ENCODE peak calls at places on chromosomes 7 and 10, in six cellular contexts. One of them, this sample, is unnamed.

GRCh38 chr7:34603711-34604444 is 54.1 kb upstream of the NPSR1 start:
- DNase-seq in HepG2: no peak
- DNase-seq in prostate gland: no peak
- DNase-seq in transverse colon: no peak
- DNase-seq in stomach: no peak
- DNase-seq in vagina: no peak
- DNase-seq in this sample: no peak

GRCh38 chr7:25628446-25628845 is 400.2 kb upstream of the NPVF start:
- DNase-seq in HepG2: no peak
- DNase-seq in prostate gland: no peak
- DNase-seq in transverse colon: no peak
- DNase-seq in stomach: no peak
- DNase-seq in vagina: no peak
- DNase-seq in this sample: no peak

GRCh38 chr10:27713906-27714305 is 31.7 kb downstream of the MKX start:
- DNase-seq in HepG2: no peak
- DNase-seq in prostate gland: no peak
- DNase-seq in transverse colon: no peak
- DNase-seq in stomach: no peak
- DNase-seq in vagina: no peak
- DNase-seq in this sample: no peak

GRCh38 chr7:2982831-2983230 is 60.8 kb downstream of the CARD11 start:
- DNase-seq in HepG2: no peak
- DNase-seq in prostate gland: no peak
- DNase-seq in transverse colon: no peak
- DNase-seq in stomach: no peak
- DNase-seq in vagina: no peak
- DNase-seq in this sample: no peak

GRCh38 chr10:17206210-17206709 is 4.8 kb upstream of the TRDMT1 start:
- DNase-seq in HepG2: no peak
- DNase-seq in prostate gland: no peak
- DNase-seq in transverse colon: no peak
- DNase-seq in stomach: no peak
- DNase-seq in vagina: no peak
- DNase-seq in this sample: no peak

GRCh38 chr10:97542169-97543024 is 30.2 kb upstream of the ANKRD2 start:
- DNase-seq in HepG2: peak; percentile 28
- DNase-seq in prostate gland: peak; percentile 60
- DNase-seq in transverse colon: peak; percentile 37
- DNase-seq in stomach: peak; percentile 40
- DNase-seq in vagina: peak; percentile 98
- DNase-seq in this sample: no peak

GRCh38 chr7:75727881-75728592 is 10.7 kb downstream of the HIP1 start:
- DNase-seq in HepG2: peak; percentile 91
- DNase-seq in prostate gland: peak; percentile 85
- DNase-seq in transverse colon: peak; percentile 91
- DNase-seq in stomach: peak; percentile 90
- DNase-seq in vagina: no peak
- DNase-seq in this sample: no peak

GRCh38 chr7:10802526-10802925 is 171.1 kb upstream of the PHF14 start:
- DNase-seq in HepG2: no peak
- DNase-seq in prostate gland: no peak
- DNase-seq in transverse colon: no peak
- DNase-seq in stomach: no peak
- DNase-seq in vagina: no peak
- DNase-seq in this sample: no peak

GRCh38 chr7:147376152-147376551 is 1214.4 kb upstream of the C7orf33 start:
- DNase-seq in HepG2: no peak
- DNase-seq in prostate gland: no peak
- DNase-seq in transverse colon: no peak
- DNase-seq in stomach: no peak
- DNase-seq in vagina: no peak
- DNase-seq in this sample: no peak

GRCh38 chr7:50660040-50660829 is 95.0 kb upstream of the DDC start:
- DNase-seq in HepG2: no peak
- DNase-seq in prostate gland: no peak
- DNase-seq in transverse colon: peak; percentile 44
- DNase-seq in stomach: no peak
- DNase-seq in vagina: peak; percentile 82
- DNase-seq in this sample: no peak

GRCh38 chr7:24123061-24123460 is 160.9 kb upstream of the NPY start:
- DNase-seq in HepG2: no peak
- DNase-seq in prostate gland: no peak
- DNase-seq in transverse colon: no peak
- DNase-seq in stomach: no peak
- DNase-seq in vagina: no peak
- DNase-seq in this sample: no peak

GRCh38 chr10:28939352-28940157 is 262.2 kb downstream of the BAMBI start:
- DNase-seq in HepG2: peak; percentile 100
- DNase-seq in prostate gland: peak; percentile 40
- DNase-seq in transverse colon: peak; percentile 23
- DNase-seq in stomach: peak; percentile 34
- DNase-seq in vagina: no peak
- DNase-seq in this sample: no peak

GRCh38 chr10:123236122-123236521 is 81.9 kb downstream of the BUB3 start:
- DNase-seq in HepG2: peak; percentile 9
- DNase-seq in prostate gland: no peak
- DNase-seq in transverse colon: no peak
- DNase-seq in stomach: no peak
- DNase-seq in vagina: no peak
- DNase-seq in this sample: no peak

DNA sequence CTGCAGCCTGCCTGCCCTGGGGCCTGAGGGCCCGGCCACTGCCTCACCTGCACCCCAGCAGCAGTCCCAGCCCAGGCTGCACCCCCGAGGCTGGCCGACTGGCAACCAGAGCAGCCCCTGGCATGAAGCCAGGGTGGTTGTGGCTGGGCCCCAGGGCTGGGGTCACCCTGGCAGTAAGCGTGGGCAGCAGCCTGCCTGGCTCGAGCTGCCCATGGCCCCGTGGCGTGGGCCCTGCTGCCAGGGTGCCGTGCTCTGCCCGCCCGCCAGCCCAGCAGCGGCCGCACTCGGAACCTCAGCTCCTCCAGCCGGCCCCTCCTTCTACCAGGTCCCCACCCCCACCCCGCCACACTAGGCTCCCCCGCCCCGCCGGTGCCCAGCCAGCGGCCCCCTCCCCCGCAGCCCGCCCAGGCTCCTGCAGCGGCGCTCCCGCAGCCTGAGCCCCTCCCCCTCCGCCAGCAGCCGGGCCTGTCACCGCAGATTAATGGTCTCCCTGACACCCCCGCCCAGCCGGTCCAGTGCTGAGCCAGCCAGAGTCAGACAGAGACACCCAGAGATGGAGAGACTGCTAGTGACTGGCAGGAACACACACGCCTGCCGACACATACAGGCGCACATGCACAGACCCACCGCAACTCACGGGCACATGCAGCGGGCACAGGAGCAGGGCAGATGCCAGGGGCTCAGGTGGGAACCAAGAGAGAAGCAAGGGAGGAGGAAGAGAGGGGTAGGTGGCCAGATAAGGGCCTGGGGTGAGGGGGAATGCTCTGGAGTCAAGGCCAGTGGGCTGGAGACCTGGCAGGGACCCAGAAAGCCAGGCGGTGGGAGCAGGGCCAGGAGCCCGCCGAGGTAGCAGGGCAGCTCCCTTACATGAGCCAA is 22.4 kb downstream of the KCNH2 start:
- DNase-seq in HepG2: no peak
- DNase-seq in prostate gland: no peak
- DNase-seq in transverse colon: peak; percentile 60
- DNase-seq in stomach: no peak
- DNase-seq in vagina: no peak
- DNase-seq in this sample: no peak
- TF ChIP-seq POLR2A in HepG2: no peak
- TF ChIP-seq POLR2A in prostate gland: no peak
- TF ChIP-seq POLR2A in transverse colon: no peak
- TF ChIP-seq POLR2A in stomach: no peak
- TF ChIP-seq POLR2A in vagina: no peak
- TF ChIP-seq POLR2A in this sample: no peak

GRCh38 chr7:36153571-36154097 is 580 bp downstream of the EEPD1 start:
- DNase-seq in HepG2: no peak
- DNase-seq in prostate gland: peak; percentile 19
- DNase-seq in transverse colon: no peak
- DNase-seq in stomach: no peak
- DNase-seq in vagina: no peak
- DNase-seq in this sample: no peak

GRCh38 chr7:36151921-36152755 is 916 bp upstream of the EEPD1 start:
- DNase-seq in HepG2: no peak
- DNase-seq in prostate gland: no peak
- DNase-seq in transverse colon: no peak
- DNase-seq in stomach: no peak
- DNase-seq in vagina: no peak
- DNase-seq in this sample: no peak

GRCh38 chr7:36155811-36156361 is 2.8 kb downstream of the EEPD1 start:
- DNase-seq in HepG2: no peak
- DNase-seq in prostate gland: peak; percentile 43
- DNase-seq in transverse colon: peak; percentile 47
- DNase-seq in stomach: peak; percentile 67
- DNase-seq in vagina: no peak
- DNase-seq in this sample: no peak

GRCh38 chr7:36154255-36155212 is 1.5 kb downstream of the EEPD1 start:
- DNase-seq in HepG2: no peak
- DNase-seq in prostate gland: no peak
- DNase-seq in transverse colon: no peak
- DNase-seq in stomach: no peak
- DNase-seq in vagina: no peak
- DNase-seq in this sample: no peak

GRCh38 chr7:36152756-36153570 is at the start of gene EEPD1:
- DNase-seq in HepG2: peak; percentile 96
- DNase-seq in prostate gland: peak; percentile 100
- DNase-seq in transverse colon: peak; percentile 100
- DNase-seq in stomach: peak; percentile 100
- DNase-seq in vagina: peak; percentile 99
- DNase-seq in this sample: peak; percentile 92
- TF ChIP-seq POLR2AphosphoS5 in HepG2: peak; percentile 74
- TF ChIP-seq POLR2AphosphoS5 in prostate gland: peak; percentile 86
- TF ChIP-seq POLR2AphosphoS5 in transverse colon: peak; percentile 88
- TF ChIP-seq POLR2AphosphoS5 in stomach: peak; percentile 76
- TF ChIP-seq POLR2AphosphoS5 in vagina: peak; percentile 55
- TF ChIP-seq POLR2AphosphoS5 in this sample: no peak

GRCh38 chr7:30757343-30757695 is 5.4 kb downstream of the INMT start:
- DNase-seq in HepG2: no peak
- DNase-seq in prostate gland: no peak
- DNase-seq in transverse colon: no peak
- DNase-seq in stomach: no peak
- DNase-seq in vagina: no peak
- DNase-seq in this sample: no peak

GRCh38 chr7:30765359-30765758 is 5.9 kb upstream of the MINDY4 start:
- DNase-seq in HepG2: no peak
- DNase-seq in prostate gland: no peak
- DNase-seq in transverse colon: no peak
- DNase-seq in stomach: no peak
- DNase-seq in vagina: no peak
- DNase-seq in this sample: no peak

GRCh38 chr7:30764030-30764991 is 6.9 kb upstream of the MINDY4 start:
- DNase-seq in HepG2: no peak
- DNase-seq in prostate gland: peak; percentile 65
- DNase-seq in transverse colon: no peak
- DNase-seq in stomach: no peak
- DNase-seq in vagina: no peak
- DNase-seq in this sample: no peak

GRCh38 chr7:30760514-30761213 is 8.7 kb downstream of the INMT start:
- DNase-seq in HepG2: no peak
- DNase-seq in prostate gland: no peak
- DNase-seq in transverse colon: no peak
- DNase-seq in stomach: no peak
- DNase-seq in vagina: no peak
- DNase-seq in this sample: no peak

GRCh38 chr7:30761214-30762156 is 9.6 kb downstream of the INMT start:
- DNase-seq in HepG2: no peak
- DNase-seq in prostate gland: peak; percentile 32
- DNase-seq in transverse colon: no peak
- DNase-seq in stomach: no peak
- DNase-seq in vagina: no peak
- DNase-seq in this sample: no peak
- TF ChIP-seq POLR2A in HepG2: no peak
- TF ChIP-seq POLR2A in prostate gland: no peak
- TF ChIP-seq POLR2A in transverse colon: no peak
- TF ChIP-seq POLR2A in stomach: no peak
- TF ChIP-seq POLR2A in vagina: no peak
- TF ChIP-seq POLR2A in this sample: no peak

GRCh38 chr10:30027057-30028005 is 32.1 kb downstream of the JCAD start:
- DNase-seq in HepG2: no peak
- DNase-seq in prostate gland: no peak
- DNase-seq in transverse colon: peak; percentile 68
- DNase-seq in stomach: peak; percentile 65
- DNase-seq in vagina: no peak
- DNase-seq in this sample: peak; percentile 68
- TF ChIP-seq POLR2AphosphoS5 in HepG2: no peak
- TF ChIP-seq POLR2AphosphoS5 in prostate gland: no peak
- TF ChIP-seq POLR2AphosphoS5 in transverse colon: peak; percentile 13
- TF ChIP-seq POLR2AphosphoS5 in stomach: no peak
- TF ChIP-seq POLR2AphosphoS5 in vagina: peak; percentile 79
- TF ChIP-seq POLR2AphosphoS5 in this sample: no peak

DNA sequence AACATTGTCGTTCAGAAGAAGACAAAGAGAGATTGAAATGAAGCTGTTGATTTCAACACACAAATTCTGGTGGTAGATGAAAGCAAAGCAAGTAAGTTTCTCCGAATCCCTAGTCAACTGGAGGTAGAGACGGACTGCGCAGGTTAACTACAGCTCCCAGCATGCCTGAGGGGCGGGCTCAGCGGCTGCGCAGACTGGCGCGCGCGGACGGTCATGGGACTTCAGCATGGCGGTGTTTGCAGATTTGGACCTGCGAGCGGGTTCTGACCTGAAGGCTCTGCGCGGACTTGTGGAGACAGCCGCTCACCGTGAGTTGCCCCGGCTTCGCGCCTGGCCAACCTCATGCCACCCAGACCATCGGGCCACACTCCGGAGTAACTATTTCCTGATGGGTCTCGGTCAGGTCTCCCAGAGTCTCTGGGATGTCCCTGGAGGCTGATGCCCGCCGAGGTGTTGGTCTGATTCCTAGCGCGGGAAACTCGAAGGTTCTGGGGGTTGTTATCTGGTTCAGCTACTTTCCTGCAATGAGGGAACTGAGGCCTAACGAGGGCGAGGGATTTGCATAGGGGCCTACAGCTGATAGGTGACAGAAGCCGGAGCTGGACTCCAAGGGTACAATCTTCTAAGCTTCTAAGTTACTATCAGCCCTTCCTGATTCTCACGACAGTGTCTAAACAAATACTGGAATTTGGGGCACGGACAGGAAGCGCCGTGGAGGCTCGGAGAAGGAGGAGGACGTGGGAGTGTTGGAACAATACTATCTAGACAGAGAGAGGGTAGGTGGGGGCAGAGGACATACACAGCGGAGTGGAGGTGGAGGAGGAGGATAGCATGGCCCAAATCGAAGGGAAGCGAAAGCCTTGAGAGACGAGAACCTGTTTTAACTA is at the start of gene RPP30:
- DNase-seq in HepG2: peak; percentile 75
- DNase-seq in prostate gland: peak; percentile 82
- DNase-seq in transverse colon: peak; percentile 85
- DNase-seq in stomach: peak; percentile 86
- DNase-seq in vagina: peak; percentile 92
- DNase-seq in this sample: peak; percentile 50
- TF ChIP-seq POLR2A in HepG2: peak; percentile 79
- TF ChIP-seq POLR2A in prostate gland: peak; percentile 26
- TF ChIP-seq POLR2A in transverse colon: peak; percentile 43
- TF ChIP-seq POLR2A in stomach: no peak
- TF ChIP-seq POLR2A in vagina: no peak
- TF ChIP-seq POLR2A in this sample: peak; percentile 50

GRCh38 chr7:1569833-1570632 is at the start of gene PSMG3:
- DNase-seq in HepG2: peak; percentile 78
- DNase-seq in prostate gland: peak; percentile 89
- DNase-seq in transverse colon: peak; percentile 93
- DNase-seq in stomach: peak; percentile 94
- DNase-seq in vagina: peak; percentile 89
- DNase-seq in this sample: peak; percentile 99
- TF ChIP-seq POLR2AphosphoS5 in HepG2: peak; percentile 74
- TF ChIP-seq POLR2AphosphoS5 in prostate gland: peak; percentile 91
- TF ChIP-seq POLR2AphosphoS5 in transverse colon: peak; percentile 85
- TF ChIP-seq POLR2AphosphoS5 in stomach: peak; percentile 79
- TF ChIP-seq POLR2AphosphoS5 in vagina: peak; percentile 82
- TF ChIP-seq POLR2AphosphoS5 in this sample: peak; percentile 44

GRCh38 chr7:104207731-104208420 is at the start of gene ORC5:
- DNase-seq in HepG2: peak; percentile 65
- DNase-seq in prostate gland: peak; percentile 50
- DNase-seq in transverse colon: peak; percentile 78
- DNase-seq in stomach: peak; percentile 73
- DNase-seq in vagina: no peak
- DNase-seq in this sample: peak; percentile 71
- TF ChIP-seq POLR2A in HepG2: peak; percentile 98
- TF ChIP-seq POLR2A in prostate gland: peak; percentile 50
- TF ChIP-seq POLR2A in transverse colon: peak; percentile 77
- TF ChIP-seq POLR2A in stomach: no peak
- TF ChIP-seq POLR2A in vagina: no peak
- TF ChIP-seq POLR2A in this sample: peak; percentile 98

This sample was measured in GM12891.